ENCODE peak calls at places on chromosomes 16 and 17, in five cellular contexts. One of them, this sample, is unnamed.

GRCh38 chr16:57303910-57304168 is 19.4 kb upstream of the PLLP start:
- DNase-seq in T-helper 1 cell: no peak
- DNase-seq in NCI-H460: no peak
- DNase-seq in HFF-Myc: no peak
- DNase-seq in OCI-LY7: no peak
- DNase-seq in this sample: no peak

GRCh38 chr16:67847064-67847861 is at the start of gene CENPT:
- DNase-seq in T-helper 1 cell: no peak
- DNase-seq in NCI-H460: no peak
- DNase-seq in HFF-Myc: no peak
- DNase-seq in OCI-LY7: peak
- DNase-seq in this sample: peak

GRCh38 chr16:1777375-1778199 is 4.7 kb upstream of the MRPS34 start:
- DNase-seq in T-helper 1 cell: no peak
- DNase-seq in NCI-H460: no peak
- DNase-seq in HFF-Myc: no peak
- DNase-seq in OCI-LY7: no peak
- DNase-seq in this sample: no peak

GRCh38 chr17:49016775-49017463 is 19.7 kb downstream of the IGF2BP1 start:
- DNase-seq in T-helper 1 cell: no peak
- DNase-seq in NCI-H460: no peak
- DNase-seq in HFF-Myc: no peak
- DNase-seq in OCI-LY7: no peak
- DNase-seq in this sample: peak

GRCh38 chr16:22300427-22301071 is 3.3 kb downstream of the POLR3E start:
- DNase-seq in T-helper 1 cell: peak
- DNase-seq in NCI-H460: peak
- DNase-seq in HFF-Myc: no peak
- DNase-seq in OCI-LY7: peak
- DNase-seq in this sample: peak

GRCh38 chr17:67200727-67201301 is 44.2 kb downstream of the HELZ start:
- DNase-seq in T-helper 1 cell: no peak
- DNase-seq in NCI-H460: peak
- DNase-seq in HFF-Myc: no peak
- DNase-seq in OCI-LY7: no peak
- DNase-seq in this sample: peak

GRCh38 chr17:37676115-37676925 is 33.1 kb upstream of the DDX52 start:
- DNase-seq in T-helper 1 cell: no peak
- DNase-seq in NCI-H460: no peak
- DNase-seq in HFF-Myc: no peak
- DNase-seq in OCI-LY7: peak
- DNase-seq in this sample: no peak

GRCh38 chr17:65405563-65405962 is 155.9 kb downstream of the AXIN2 start:
- DNase-seq in T-helper 1 cell: no peak
- DNase-seq in NCI-H460: no peak
- DNase-seq in HFF-Myc: no peak
- DNase-seq in OCI-LY7: no peak
- DNase-seq in this sample: no peak

GRCh38 chr17:27408891-27409290 is 47.4 kb upstream of the KSR1 start:
- DNase-seq in T-helper 1 cell: no peak
- DNase-seq in NCI-H460: no peak
- DNase-seq in HFF-Myc: no peak
- DNase-seq in OCI-LY7: no peak
- DNase-seq in this sample: peak

GRCh38 chr17:17738901-17739300 is 57.6 kb downstream of the RAI1 start:
- DNase-seq in T-helper 1 cell: no peak
- DNase-seq in NCI-H460: no peak
- DNase-seq in HFF-Myc: no peak
- DNase-seq in OCI-LY7: no peak
- DNase-seq in this sample: no peak

GRCh38 chr16:22191966-22192260 is 14.2 kb upstream of the EEF2K start:
- DNase-seq in T-helper 1 cell: no peak
- DNase-seq in NCI-H460: no peak
- DNase-seq in HFF-Myc: no peak
- DNase-seq in OCI-LY7: peak
- DNase-seq in this sample: no peak

GRCh38 chr17:77863814-77864161 is 94.7 kb upstream of the TNRC6C start:
- DNase-seq in T-helper 1 cell: no peak
- DNase-seq in NCI-H460: no peak
- DNase-seq in HFF-Myc: no peak
- DNase-seq in OCI-LY7: no peak
- DNase-seq in this sample: peak

GRCh38 chr17:62629556-62630364 is 2.3 kb downstream of the MRC2 start:
- DNase-seq in T-helper 1 cell: no peak
- DNase-seq in NCI-H460: no peak
- DNase-seq in HFF-Myc: no peak
- DNase-seq in OCI-LY7: no peak
- DNase-seq in this sample: no peak

GRCh38 chr16:50274771-50275415 is 8.5 kb downstream of the ADCY7 start:
- DNase-seq in T-helper 1 cell: no peak
- DNase-seq in NCI-H460: no peak
- DNase-seq in HFF-Myc: no peak
- DNase-seq in OCI-LY7: peak
- DNase-seq in this sample: no peak

GRCh38 chr17:81329279-81329926 is 34.3 kb upstream of the SLC38A10 start:
- DNase-seq in T-helper 1 cell: no peak
- DNase-seq in NCI-H460: peak
- DNase-seq in HFF-Myc: peak
- DNase-seq in OCI-LY7: no peak
- DNase-seq in this sample: peak

GRCh38 chr16:83945587-83945986 is 7.5 kb upstream of the OSGIN1 start:
- DNase-seq in T-helper 1 cell: no peak
- DNase-seq in NCI-H460: no peak
- DNase-seq in HFF-Myc: no peak
- DNase-seq in OCI-LY7: no peak
- DNase-seq in this sample: no peak

GRCh38 chr17:66461343-66461995 is 159.1 kb downstream of the PRKCA start:
- DNase-seq in T-helper 1 cell: no peak
- DNase-seq in NCI-H460: no peak
- DNase-seq in HFF-Myc: no peak
- DNase-seq in OCI-LY7: no peak
- DNase-seq in this sample: no peak

GRCh38 chr17:4920351-4921048 is 11.6 kb upstream of the GP1BA start:
- DNase-seq in T-helper 1 cell: no peak
- DNase-seq in NCI-H460: no peak
- DNase-seq in HFF-Myc: no peak
- DNase-seq in OCI-LY7: no peak
- DNase-seq in this sample: no peak

This sample was measured in AG08395.